ENCODE peak calls at places on chromosomes 11 and 22, in four cellular contexts. E, C, A and I are unnamed samples.

GRCh38 chr11:32312865-32313403 is 122.4 kb downstream of the WT1 start:
- DNase-seq in E (no peak), C (no peak), A (no peak), I (peak; percentile 66)

GRCh38 chr11:34680918-34681554 is 60.1 kb downstream of the EHF start:
- DNase-seq in E (no peak), C (no peak), A (no peak), I (peak; percentile 19)

GRCh38 chr11:126355926-126356897 is 726 bp downstream of the ST3GAL4 start:
- DNase-seq in E (no peak), C (no peak), A (no peak), I (no peak)

GRCh38 chr11:16086229-16086628 is 270.1 kb downstream of the SOX6 start:
- DNase-seq in E (no peak), C (no peak), A (no peak), I (no peak)

GRCh38 chr11:132072044-132072879 is 701.8 kb downstream of the NTM start:
- DNase-seq in E (no peak), C (no peak), A (no peak), I (no peak)

GRCh38 chr11:67415501-67416304 is at the start of gene CARNS1:
- DNase-seq in E (no peak), C (no peak), A (no peak), I (no peak)

GRCh38 chr11:49302360-49302759 is 94.0 kb upstream of the FOLH1 start:
- DNase-seq in E (no peak), C (no peak), A (no peak), I (no peak)

GRCh38 chr11:27757953-27758352 is 57.7 kb upstream of the BDNF start:
- DNase-seq in E (no peak), C (no peak), A (no peak), I (peak; percentile 71)

GRCh38 chr22:25735657-25736056 is 6.3 kb upstream of the MYO18B start:
- DNase-seq in E (no peak), C (no peak), A (no peak), I (no peak)

GRCh38 chr22:42177891-42178336 is 47.3 kb upstream of the CYP2D6 start:
- DNase-seq in E (no peak), C (no peak), A (no peak), I (no peak)

GRCh38 chr22:38802671-38803121 is 8.8 kb upstream of the DNAL4 start:
- DNase-seq in E (no peak), C (no peak), A (no peak), I (peak; percentile 84)

GRCh38 chr22:41526226-41526531 is 18.1 kb downstream of the POLR3H start:
- DNase-seq in E (no peak), C (no peak), A (no peak), I (no peak)

GRCh38 chr22:39184586-39185577 is 32.4 kb upstream of the CBX7 start:
- DNase-seq in E (no peak), C (no peak), A (no peak), I (no peak)

GRCh38 chr11:113723706-113724246 is 17.7 kb upstream of the TMPRSS5 start:
- DNase-seq in E (no peak), C (no peak), A (no peak), I (no peak)

GRCh38 chr11:38924644-38925043 is 2326.6 kb upstream of the RAG2 start:
- DNase-seq in E (no peak), C (no peak), A (no peak), I (no peak)

GRCh38 chr11:6633422-6634408 is 14.5 kb upstream of the TPP1 start:
- DNase-seq in E (no peak), C (no peak), A (no peak), I (no peak)

GRCh38 chr11:37947816-37948215 is 1349.8 kb upstream of the RAG2 start:
- DNase-seq in E (no peak), C (no peak), A (no peak), I (no peak)

GRCh38 chr11:83319346-83319745 is 33.2 kb upstream of the CCDC90B start:
- DNase-seq in E (no peak), C (no peak), A (no peak), I (no peak)

GRCh38 chr11:9193316-9193715 is 71.8 kb downstream of the DENND5A start:
- DNase-seq in E (no peak), C (no peak), A (no peak), I (no peak)

GRCh38 chr22:28316014-28316413 is 363.6 kb downstream of the TTC28 start:
- DNase-seq in E (no peak), C (no peak), A (no peak), I (peak; percentile 38)

GRCh38 chr11:64537876-64538275 is 53.1 kb upstream of the SLC22A12 start:
- DNase-seq in E (no peak), C (no peak), A (no peak), I (no peak)

GRCh38 chr11:20497124-20497792 is 102.2 kb upstream of the SLC6A5 start:
- DNase-seq in E (no peak), C (no peak), A (no peak), I (no peak)

GRCh38 chr22:23180301-23180892 is at the start of gene BCR:
- DNase-seq in E (no peak), C (peak; percentile 48), A (no peak), I (peak; percentile 47)

GRCh38 chr11:67320691-67321090 is 17.4 kb downstream of the SSH3 start:
- DNase-seq in E (no peak), C (no peak), A (no peak), I (no peak)

GRCh38 chr11:16669799-16670415 is 68.5 kb upstream of the C11orf58 start:
- DNase-seq in E (no peak), C (no peak), A (no peak), I (peak; percentile 66)

GRCh38 chr22:50007057-50007511 is 5.5 kb downstream of the IL17REL start:
- DNase-seq in E (no peak), C (no peak), A (no peak), I (no peak)

GRCh38 chr11:100715163-100715792 is 28.2 kb downstream of the ARHGAP42 start:
- DNase-seq in E (no peak), C (no peak), A (no peak), I (no peak)

GRCh38 chr11:26651916-26652315 is 69.9 kb downstream of the SLC5A12 start:
- DNase-seq in E (no peak), C (no peak), A (no peak), I (no peak)

GRCh38 chr11:94581926-94582325 is 14.8 kb downstream of the PIWIL4 start:
- DNase-seq in E (no peak), C (no peak), A (no peak), I (no peak)

GRCh38 chr11:66293777-66294625 is 2.3 kb downstream of the TMEM151A start:
- DNase-seq in E (no peak), C (no peak), A (no peak), I (no peak)

GRCh38 chr11:66119348-66120133 is 49.5 kb downstream of the PACS1 start:
- DNase-seq in E (no peak), C (no peak), A (no peak), I (peak; percentile 93)

GRCh38 chr11:73324665-73325035 is 16.6 kb downstream of the ARHGEF17 start:
- DNase-seq in E (no peak), C (no peak), A (no peak), I (no peak)

GRCh38 chr11:102061276-102061675 is 14.0 kb downstream of the CFAP300 start:
- DNase-seq in E (no peak), C (no peak), A (no peak), I (no peak)

GRCh38 chr11:62217191-62217748 is 8.8 kb downstream of the SCGB2A1 start:
- DNase-seq in E (no peak), C (no peak), A (no peak), I (no peak)